ENCODE peak calls at places on chromosomes 6 and 20, in six cellular contexts. A is astrocyte; N is endothelial cell of umbilical vein; X is upper lobe of right lung; C is CD8-positive, alpha-beta T cell; G is heart right ventricle. B is an unnamed sample.

GRCh38 chr20:24148372-24148771 is 159.8 kb upstream of the GGTLC1 start:
- DNase-seq in G (no peak), A (no peak), X (peak; percentile 70), C (no peak), N (no peak), B (no peak)

GRCh38 chr6:46172176-46172575 is 1.4 kb upstream of the ENPP5 start:
- DNase-seq in A (no peak), N (no peak), C (no peak), X (no peak), G (no peak), B (no peak)

GRCh38 chr6:52566853-52567279 is 10.0 kb downstream of the TRAM2 start:
- DNase-seq in C (no peak), N (peak; percentile 41), G (no peak), X (no peak), A (peak; percentile 91), B (no peak)

GRCh38 chr6:147651249-147652063 is 143.0 kb downstream of the SAMD5 start:
- DNase-seq in A (peak; percentile 57), C (no peak), X (no peak), G (peak; percentile 19), N (peak; percentile 41), B (no peak)

GRCh38 chr6:139369068-139369467 is 5.4 kb downstream of the CITED2 start:
- DNase-seq in X (no peak), A (peak; percentile 27), G (no peak), N (peak; percentile 12), C (no peak), B (no peak)

GRCh38 chr6:166058064-166058739 is 109.4 kb downstream of the TBXT start:
- DNase-seq in G (peak; percentile 50), C (no peak), N (no peak), X (no peak), A (peak; percentile 71), B (no peak)

GRCh38 chr20:17645546-17646208 is 36.4 kb downstream of the RRBP1 start:
- DNase-seq in G (no peak), N (no peak), C (no peak), A (no peak), X (peak; percentile 52), B (no peak)

GRCh38 chr6:47071681-47072080 is 29.5 kb upstream of the ADGRF1 start:
- DNase-seq in C (no peak), X (no peak), G (no peak), A (no peak), N (no peak), B (no peak)

GRCh38 chr6:29071831-29072723 is 15.0 kb downstream of the OR2B3 start:
- DNase-seq in N (peak; percentile 25), A (no peak), C (no peak), X (no peak), G (no peak), B (no peak)

GRCh38 chr6:103734016-103734415 is 1125.7 kb downstream of the HACE1 start:
- DNase-seq in G (no peak), N (no peak), X (no peak), A (no peak), C (no peak), B (no peak)

GRCh38 chr20:64176548-64177419 is 12.5 kb downstream of the MYT1 start:
- DNase-seq in N (no peak), G (no peak), X (no peak), C (no peak), A (no peak), B (no peak)

GRCh38 chr20:17992847-17993508 is 24.2 kb downstream of the MGME1 start:
- DNase-seq in G (no peak), C (no peak), X (no peak), A (peak; percentile 32), N (peak; percentile 77), B (no peak)

GRCh38 chr6:34696189-34696738 is 303 bp downstream of the ILRUN start:
- DNase-seq in N (peak; percentile 60), G (no peak), A (no peak), C (no peak), X (peak; percentile 85), B (no peak)

GRCh38 chr6:90537027-90537426 is 49.8 kb downstream of the MAP3K7 start:
- DNase-seq in N (no peak), A (peak; percentile 56), C (no peak), G (no peak), X (no peak), B (no peak)

GRCh38 chr20:10648651-10649050 is 25.1 kb downstream of the JAG1 start:
- DNase-seq in C (no peak), G (no peak), X (no peak), A (peak; percentile 95), N (no peak), B (no peak)

DNA sequence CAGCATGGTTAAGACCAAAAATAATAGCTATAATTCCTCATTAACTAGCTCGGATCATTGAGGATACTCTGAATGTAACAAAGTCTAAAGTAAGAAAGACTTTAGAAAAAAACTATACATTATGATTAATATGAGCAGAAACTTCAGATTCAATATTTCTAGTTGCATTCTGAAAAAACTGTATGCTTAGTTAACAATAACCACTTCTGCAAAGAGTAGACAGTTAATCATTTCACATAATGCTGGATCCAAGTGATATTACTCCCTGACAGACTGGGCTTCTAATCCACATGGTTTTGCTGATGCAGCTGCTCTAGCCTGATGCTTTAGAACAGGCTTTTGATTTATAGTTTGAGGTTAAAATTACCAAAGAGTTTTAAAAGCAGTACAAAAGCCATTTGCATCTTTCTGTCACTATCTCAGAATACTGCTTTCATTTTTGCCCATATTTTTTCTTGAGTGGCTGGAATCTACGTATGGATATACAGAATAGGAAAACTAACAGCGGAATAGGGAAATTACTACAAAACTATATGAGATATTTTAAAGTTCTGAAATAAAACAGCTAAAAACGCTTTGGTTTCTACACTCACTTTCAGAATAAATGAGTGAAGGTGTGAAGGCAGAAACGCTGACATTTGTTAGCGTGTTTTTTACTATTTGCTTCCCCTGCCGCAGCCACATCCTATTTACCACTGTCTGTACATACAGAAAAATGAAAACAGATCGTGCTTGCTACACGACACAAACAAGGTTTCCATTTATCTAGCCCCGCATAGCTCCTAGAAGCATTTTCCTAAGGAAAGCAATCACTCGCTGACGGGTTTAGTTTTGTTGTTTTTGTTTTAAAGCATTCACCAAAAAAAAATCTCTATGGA is 61.8 kb downstream of the METTL24 start:
- DNase-seq in C (no peak), X (no peak), N (no peak), A (no peak), G (no peak), B (no peak)
- H3K4me3 ChIP-seq in C (no peak overlapping the region), X (no peak overlapping the region), N (no peak overlapping the region), A (no peak overlapping the region), G (no peak overlapping the region), B (no peak overlapping the region)

DNA sequence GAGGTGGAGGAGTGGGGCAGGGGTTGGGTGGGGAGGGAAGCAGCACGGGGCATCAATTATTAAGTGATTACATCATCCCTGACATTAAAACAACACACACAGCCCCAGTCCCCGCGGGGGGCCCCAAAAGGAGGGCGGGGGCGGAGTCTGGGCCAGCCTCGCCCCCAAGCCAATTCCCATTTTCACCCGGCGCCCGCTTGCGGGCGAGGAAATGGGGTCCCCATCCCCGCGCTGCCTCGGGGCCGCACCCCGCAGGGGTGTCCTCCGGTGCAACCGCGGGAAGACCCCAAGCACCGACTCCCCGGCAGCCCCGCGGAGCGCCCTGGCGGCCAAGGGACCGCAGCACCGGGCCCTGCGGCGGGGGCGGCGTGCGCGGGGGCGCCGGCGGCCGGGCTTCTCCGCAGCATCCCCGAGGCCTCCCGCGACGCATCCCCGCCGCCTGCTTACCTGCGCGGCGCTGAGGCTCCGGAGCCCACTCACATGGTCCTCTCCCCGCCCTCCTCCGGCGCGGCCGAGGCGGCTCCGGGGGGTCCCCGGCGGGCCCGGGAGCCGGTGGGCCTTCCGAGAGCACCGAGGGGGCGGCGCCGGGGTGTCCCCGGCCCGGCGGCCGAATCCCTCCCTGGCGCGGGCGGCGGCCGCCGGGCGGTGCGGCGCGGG is 603 bp downstream of the FYN start:
- DNase-seq in A (no peak), N (peak; percentile 35), C (peak; percentile 71), X (no peak), G (no peak), B (no peak)
- TF ChIP-seq CTCF in A (no peak), N (no peak), C (peak; percentile 44), X (peak; percentile 6), G (no peak), B (no peak)

DNA sequence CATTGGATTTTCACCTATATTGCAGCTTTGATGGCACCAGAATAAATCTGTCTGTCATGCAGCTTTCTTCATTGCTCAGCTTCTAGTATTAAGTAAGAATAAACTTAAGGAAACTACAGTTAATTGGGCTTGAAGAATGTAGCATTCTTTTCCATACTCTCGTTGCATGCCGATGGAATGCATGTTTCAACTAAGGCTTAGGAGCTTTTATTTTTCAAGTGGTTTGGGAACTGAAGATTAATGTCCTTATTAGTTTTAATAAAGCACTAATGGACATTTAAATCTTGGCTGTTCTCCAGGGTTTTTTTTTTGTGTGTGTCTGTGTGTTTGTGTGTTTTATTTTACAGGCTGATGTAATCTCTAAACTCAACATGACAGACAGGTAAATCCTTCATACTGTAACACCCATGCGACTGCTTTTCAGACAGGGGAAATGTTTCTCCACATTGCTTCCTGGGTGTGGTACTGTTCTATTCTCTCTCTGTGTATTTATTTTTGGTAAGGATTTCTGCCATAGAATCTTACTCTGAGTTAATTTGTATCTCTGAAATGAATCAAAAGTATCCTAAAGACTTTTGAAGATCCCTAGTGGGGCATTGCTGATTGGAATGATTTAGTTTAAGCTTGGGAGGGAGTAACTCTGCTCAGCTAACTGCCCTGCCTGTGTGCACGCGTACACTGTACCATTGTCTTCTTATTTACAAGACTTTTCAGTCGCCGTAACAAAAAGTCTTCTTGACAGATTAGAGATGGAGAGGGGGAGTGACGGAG is 38.0 kb downstream of the SLC9A8 start:
- DNase-seq in A (no peak), N (no peak), G (no peak), X (no peak), C (no peak), B (no peak)
- H3K36me3 ChIP-seq in A (peaks cover 6% of the 10 kb centered on the region), N (peaks cover 7% of the 10 kb centered on the region), G (peaks cover 49% of the 10 kb centered on the region), X (peaks cover 43% of the 10 kb centered on the region), C (peaks cover 50% of the 10 kb centered on the region), B (peaks cover 11% of the 10 kb centered on the region)

GRCh38 chr6:74087898-74088297 is 391.9 kb downstream of the CD109 start:
- DNase-seq in X (no peak), A (no peak), C (no peak), N (peak; percentile 42), G (no peak), B (no peak)

GRCh38 chr6:74096329-74096728 is 400.3 kb downstream of the CD109 start:
- DNase-seq in N (no peak), C (no peak), A (no peak), X (no peak), G (no peak), B (no peak)

GRCh38 chr6:74091794-74092157 is 395.8 kb downstream of the CD109 start:
- DNase-seq in X (no peak), C (no peak), A (no peak), G (no peak), N (no peak), B (no peak)

GRCh38 chr6:74091133-74091793 is 395.3 kb downstream of the CD109 start:
- DNase-seq in C (no peak), A (peak; percentile 9), N (peak; percentile 57), G (no peak), X (no peak), B (no peak)
- H3K4me3 ChIP-seq in C (no peak overlapping the region), A (no peak overlapping the region), N (no peak overlapping the region), G (no peak overlapping the region), X (no peak overlapping the region), B (no peak overlapping the region)